ENCODE peak calls at places on chromosomes 6 and 20, in eight cellular contexts. T, C, H, M, Q, F, O and B are unnamed samples.

GRCh38 chr20:10699941-10700340 is 26.1 kb upstream of the JAG1 start:
- DNase-seq in T (no peak), C (no peak), H (no peak), M (no peak), Q (no peak), F (no peak), O (no peak), B (no peak)

GRCh38 chr6:64217721-64218603 is 582.4 kb downstream of the PHF3 start:
- DNase-seq in T (no peak), C (no peak), H (peak), M (no peak), Q (no peak), F (peak), O (no peak), B (no peak)

GRCh38 chr6:35969676-35970075 is 48.8 kb upstream of the SRPK1 start:
- DNase-seq in T (no peak), C (no peak), H (peak), M (no peak), Q (no peak), F (no peak), O (no peak), B (no peak)

GRCh38 chr6:81767163-81768000 is 14.9 kb upstream of the TENT5A start:
- DNase-seq in T (no peak), C (no peak), H (peak), M (peak), Q (no peak), F (peak), O (no peak), B (peak)

GRCh38 chr6:39102024-39102820 is 12.8 kb downstream of the SAYSD1 start:
- DNase-seq in T (no peak), C (no peak), H (peak), M (no peak), Q (no peak), F (peak), O (no peak), B (peak)

GRCh38 chr6:135850882-135851281 is 619 bp upstream of the PDE7B start:
- DNase-seq in T (no peak), C (no peak), H (no peak), M (no peak), Q (no peak), F (no peak), O (no peak), B (peak)

GRCh38 chr6:106520711-106521367 is 108.5 kb downstream of the RTN4IP1 start:
- DNase-seq in T (no peak), C (no peak), H (no peak), M (no peak), Q (no peak), F (no peak), O (no peak), B (no peak)

GRCh38 chr20:53881362-53881761 is 189.0 kb downstream of the BCAS1 start:
- DNase-seq in T (no peak), C (no peak), H (no peak), M (no peak), Q (no peak), F (no peak), O (no peak), B (no peak)

GRCh38 chr6:100475554-100476325 is 11.0 kb upstream of the SIM1 start:
- DNase-seq in T (no peak), C (no peak), H (peak), M (no peak), Q (no peak), F (no peak), O (no peak), B (peak)

GRCh38 chr20:36340593-36340990 is 34.5 kb downstream of the DLGAP4 start:
- DNase-seq in T (no peak), C (no peak), H (no peak), M (no peak), Q (no peak), F (no peak), O (no peak), B (no peak)

GRCh38 chr6:14381225-14381887 is 263.8 kb downstream of the CD83 start:
- DNase-seq in T (no peak), C (no peak), H (no peak), M (no peak), Q (no peak), F (no peak), O (no peak), B (no peak)

GRCh38 chr20:15154070-15154469 is 816.7 kb upstream of the FLRT3 start:
- DNase-seq in T (no peak), C (no peak), H (no peak), M (no peak), Q (no peak), F (no peak), O (peak), B (no peak)

GRCh38 chr6:29227235-29227634 is 56.5 kb downstream of the OR2J2 start:
- DNase-seq in T (no peak), C (no peak), H (no peak), M (no peak), Q (no peak), F (no peak), O (no peak), B (no peak)

GRCh38 chr20:46951405-46951804 is 56.8 kb downstream of the EYA2 start:
- DNase-seq in T (no peak), C (no peak), H (peak), M (no peak), Q (no peak), F (no peak), O (no peak), B (no peak)

GRCh38 chr6:25301358-25301757 is 22.2 kb downstream of the CARMIL1 start:
- DNase-seq in T (no peak), C (no peak), H (no peak), M (no peak), Q (no peak), F (no peak), O (no peak), B (no peak)

GRCh38 chr20:33064572-33065287 is 11.0 kb downstream of the BPIFB3 start:
- DNase-seq in T (no peak), C (no peak), H (no peak), M (no peak), Q (no peak), F (no peak), O (no peak), B (no peak)

GRCh38 chr20:31708839-31709534 is 13.7 kb downstream of the BCL2L1 start:
- DNase-seq in T (no peak), C (no peak), H (no peak), M (no peak), Q (no peak), F (no peak), O (no peak), B (no peak)

GRCh38 chr6:78131521-78131920 is 478.7 kb downstream of the MEI4 start:
- DNase-seq in T (no peak), C (no peak), H (no peak), M (no peak), Q (no peak), F (no peak), O (no peak), B (no peak)

GRCh38 chr6:34152042-34152524 is 6.2 kb upstream of the GRM4 start:
- DNase-seq in T (no peak), C (no peak), H (no peak), M (no peak), Q (no peak), F (no peak), O (no peak), B (no peak)

GRCh38 chr6:109381007-109381746 is 1.1 kb downstream of the CD164 start:
- DNase-seq in T (no peak), C (no peak), H (peak), M (no peak), Q (no peak), F (no peak), O (no peak), B (no peak)

GRCh38 chr6:29927841-29928388 is 14.4 kb upstream of the HLA-A start:
- DNase-seq in T (no peak), C (no peak), H (no peak), M (no peak), Q (no peak), F (no peak), O (no peak), B (no peak)

GRCh38 chr20:10412591-10413408 is 21.2 kb downstream of the MKKS start:
- DNase-seq in T (no peak), C (no peak), H (no peak), M (no peak), Q (no peak), F (peak), O (no peak), B (no peak)

GRCh38 chr6:154993710-154994109 is 1.4 kb upstream of the TIAM2 start:
- DNase-seq in T (no peak), C (no peak), H (no peak), M (no peak), Q (no peak), F (no peak), O (no peak), B (no peak)

GRCh38 chr6:154993026-154993425 is 2.1 kb upstream of the TIAM2 start:
- DNase-seq in T (no peak), C (peak), H (no peak), M (no peak), Q (no peak), F (no peak), O (no peak), B (peak)

GRCh38 chr6:154995241-154996162 is at the start of gene TIAM2:
- DNase-seq in T (no peak), C (peak), H (no peak), M (no peak), Q (no peak), F (no peak), O (no peak), B (no peak)

GRCh38 chr6:154996841-154997311 is 1.8 kb downstream of the TIAM2 start:
- DNase-seq in T (no peak), C (no peak), H (no peak), M (no peak), Q (no peak), F (no peak), O (no peak), B (no peak)

GRCh38 chr6:154994881-154995240 is 254 bp upstream of the TIAM2 start:
- DNase-seq in T (no peak), C (no peak), H (no peak), M (no peak), Q (no peak), F (no peak), O (no peak), B (no peak)
- H3K4me3 ChIP-seq in T (peak), C (peak), H (peak), M (peak), Q (peak), F (peak), O (peak), B (peak)

GRCh38 chr20:41047975-41048305 is 19.3 kb downstream of the TOP1 start:
- DNase-seq in T (no peak), C (no peak), H (no peak), M (no peak), Q (no peak), F (peak), O (no peak), B (no peak)

GRCh38 chr20:41046716-41047115 is 18.1 kb downstream of the TOP1 start:
- DNase-seq in T (no peak), C (no peak), H (peak), M (no peak), Q (no peak), F (no peak), O (no peak), B (peak)

GRCh38 chr20:41048475-41049242 is 20.0 kb downstream of the TOP1 start:
- DNase-seq in T (no peak), C (no peak), H (no peak), M (no peak), Q (no peak), F (no peak), O (no peak), B (no peak)

GRCh38 chr20:41045680-41046079 is 17.1 kb downstream of the TOP1 start:
- DNase-seq in T (no peak), C (no peak), H (no peak), M (no peak), Q (no peak), F (no peak), O (no peak), B (no peak)

GRCh38 chr20:41047279-41047974 is 18.8 kb downstream of the TOP1 start:
- DNase-seq in T (no peak), C (no peak), H (no peak), M (no peak), Q (no peak), F (no peak), O (no peak), B (no peak)
- H3K4me3 ChIP-seq in T (peak), C (no peak), H (no peak), M (peak), Q (peak), F (no peak), O (no peak), B (peak)

DNA sequence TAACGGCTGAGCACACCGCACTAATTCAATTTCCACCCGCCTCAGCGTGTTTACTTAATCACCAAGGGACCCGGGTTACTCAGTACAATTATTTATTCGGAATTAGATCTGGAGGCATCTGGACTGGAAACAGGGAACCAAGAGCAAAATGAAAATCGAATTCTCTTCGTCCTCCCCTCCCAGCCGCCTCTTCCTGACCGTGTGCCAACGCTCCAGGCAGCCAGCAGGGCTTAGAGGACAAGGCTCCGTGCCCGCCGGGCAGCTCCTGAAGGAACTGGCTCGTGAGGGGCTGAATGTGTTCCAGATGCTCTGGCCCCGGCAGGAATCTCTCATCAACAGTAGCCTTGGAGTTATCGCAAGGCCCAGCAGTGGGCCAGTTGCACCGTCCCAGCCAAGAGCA is 23.4 kb upstream of the CTNNBL1 start:
- DNase-seq in T (peak), C (no peak), H (no peak), M (peak), Q (no peak), F (no peak), O (no peak), B (peak)
- H3K4me3 ChIP-seq in T (peak), C (no peak), H (no peak), M (peak), Q (peak), F (no peak), O (peak), B (peak)

GRCh38 chr6:168884050-168884645 is 369.5 kb downstream of the THBS2 start:
- DNase-seq in T (no peak), C (no peak), H (no peak), M (peak), Q (no peak), F (no peak), O (no peak), B (no peak)
- H3K4me3 ChIP-seq in T (no peak), C (no peak), H (no peak), M (peak), Q (peak), F (no peak), O (no peak), B (peak)

DNA sequence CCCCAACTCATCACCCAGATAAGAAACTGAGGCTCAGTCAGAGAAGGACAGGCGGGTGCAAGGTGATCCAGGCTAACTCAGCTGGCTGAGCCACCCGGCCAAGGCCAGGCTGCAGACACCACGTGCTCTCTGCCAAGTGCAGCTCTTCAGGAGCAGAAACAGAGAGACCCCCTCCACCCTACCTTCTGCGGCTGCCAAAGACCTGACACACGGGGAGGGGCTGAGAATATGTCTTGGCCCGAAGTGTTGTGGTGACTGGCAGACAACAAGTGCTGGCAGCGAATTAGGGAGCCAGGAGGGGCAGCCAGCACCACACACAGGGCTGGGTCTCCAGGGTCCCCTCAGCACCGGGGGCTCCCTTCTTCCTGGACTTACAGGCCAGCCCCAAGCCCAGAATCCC is 22.5 kb downstream of the PREX1 start:
- DNase-seq in T (no peak), C (no peak), H (no peak), M (no peak), Q (no peak), F (no peak), O (no peak), B (no peak)
- H3K4me3 ChIP-seq in T (no peak), C (no peak), H (no peak), M (no peak), Q (no peak), F (no peak), O (no peak), B (no peak)

GRCh38 chr20:6767166-6767535 is 335 bp upstream of the BMP2 start:
- DNase-seq in T (no peak), C (no peak), H (no peak), M (no peak), Q (no peak), F (no peak), O (no peak), B (no peak)

GRCh38 chr20:6768228-6769185 is 1.0 kb downstream of the BMP2 start:
- DNase-seq in T (peak), C (peak), H (peak), M (no peak), Q (peak), F (peak), O (peak), B (no peak)

GRCh38 chr20:6767536-6768227 is at the start of gene BMP2:
- DNase-seq in T (peak), C (peak), H (peak), M (no peak), Q (peak), F (peak), O (peak), B (peak)

GRCh38 chr20:6766433-6766832 is 1.1 kb upstream of the BMP2 start:
- DNase-seq in T (no peak), C (no peak), H (no peak), M (no peak), Q (no peak), F (no peak), O (no peak), B (no peak)

DNA sequence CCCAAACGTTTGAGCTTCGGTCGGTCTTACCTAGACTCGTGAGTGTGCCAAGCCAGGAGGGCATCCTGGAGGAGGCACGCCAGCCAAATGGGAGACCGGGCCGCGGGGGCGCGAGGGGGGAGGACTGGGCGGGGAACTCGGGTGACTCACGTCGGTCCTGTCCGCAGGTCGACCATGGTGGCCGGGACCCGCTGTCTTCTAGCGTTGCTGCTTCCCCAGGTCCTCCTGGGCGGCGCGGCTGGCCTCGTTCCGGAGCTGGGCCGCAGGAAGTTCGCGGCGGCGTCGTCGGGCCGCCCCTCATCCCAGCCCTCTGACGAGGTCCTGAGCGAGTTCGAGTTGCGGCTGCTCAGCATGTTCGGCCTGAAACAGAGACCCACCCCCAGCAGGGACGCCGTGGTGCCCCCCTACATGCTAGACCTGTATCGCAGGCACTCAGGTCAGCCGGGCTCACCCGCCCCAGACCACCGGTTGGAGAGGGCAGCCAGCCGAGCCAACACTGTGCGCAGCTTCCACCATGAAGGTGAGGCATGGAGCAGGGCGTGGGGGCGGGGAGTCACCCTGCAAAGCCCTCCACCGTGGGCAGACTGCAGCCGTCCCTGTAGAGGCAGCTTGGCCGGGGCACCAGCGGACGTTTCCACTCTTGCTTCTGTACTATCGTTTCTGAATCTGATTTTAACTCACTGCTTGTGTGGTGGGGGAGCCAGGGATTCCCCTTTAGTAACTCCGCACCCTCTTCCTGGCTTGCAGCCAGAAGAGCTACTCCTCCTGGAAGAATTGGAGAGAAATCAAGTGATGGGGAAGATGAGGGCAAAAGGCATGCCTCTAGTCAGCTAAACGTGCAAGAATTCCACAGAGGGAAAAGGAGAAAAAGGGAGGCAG is 2.7 kb downstream of the BMP2 start:
- DNase-seq in T (peak), C (peak), H (no peak), M (no peak), Q (peak), F (peak), O (peak), B (no peak)
- H3K4me3 ChIP-seq in T (peak), C (peak), H (peak), M (peak), Q (peak), F (peak), O (peak), B (peak)

GRCh38 chr20:63059684-63060056 is 52.9 kb upstream of the BHLHE23 start:
- DNase-seq in T (peak), C (peak), H (no peak), M (no peak), Q (peak), F (no peak), O (no peak), B (no peak)
- H3K4me3 ChIP-seq in T (no peak), C (no peak), H (no peak), M (no peak), Q (no peak), F (no peak), O (no peak), B (no peak)

GRCh38 chr6:98836025-98836961 is 1.9 kb downstream of the POU3F2 start:
- DNase-seq in T (no peak), C (no peak), H (no peak), M (no peak), Q (no peak), F (no peak), O (no peak), B (no peak)
- H3K4me3 ChIP-seq in T (peak), C (no peak), H (no peak), M (peak), Q (no peak), F (no peak), O (no peak), B (no peak)

GRCh38 chr6:163466839-163467390 is 52.4 kb downstream of the QKI start:
- DNase-seq in T (no peak), C (no peak), H (no peak), M (no peak), Q (no peak), F (no peak), O (no peak), B (no peak)
- H3K4me3 ChIP-seq in T (no peak), C (no peak), H (no peak), M (no peak), Q (no peak), F (no peak), O (no peak), B (no peak)